ENCODE peak calls at places on chromosomes 7 and 10, in eight cellular contexts. X, M, R, Y, V, T, O and N are unnamed samples.

GRCh38 chr7:38374507-38374906 is 101.1 kb upstream of the TARP start:
- DNase-seq in X (no peak), M (peak), R (no peak), Y (peak), V (peak), T (no peak), O (no peak), N (no peak)

GRCh38 chr10:78568664-78569063 is 500.1 kb upstream of the ZMIZ1 start:
- DNase-seq in X (no peak), M (no peak), R (no peak), Y (no peak), V (no peak), T (no peak), O (no peak), N (no peak)

GRCh38 chr10:87734987-87735827 is 75.5 kb downstream of the PAPSS2 start:
- DNase-seq in X (no peak), M (peak), R (no peak), Y (peak), V (no peak), T (peak), O (no peak), N (no peak)

GRCh38 chr10:11712761-11713160 is 29.4 kb upstream of the ECHDC3 start:
- DNase-seq in X (no peak), M (no peak), R (no peak), Y (peak), V (no peak), T (no peak), O (no peak), N (no peak)

GRCh38 chr10:120229641-120230040 is 227.4 kb upstream of the PLPP4 start:
- DNase-seq in X (no peak), M (no peak), R (no peak), Y (no peak), V (no peak), T (no peak), O (no peak), N (no peak)

GRCh38 chr10:78383378-78383777 is 349.7 kb downstream of the RPS24 start:
- DNase-seq in X (no peak), M (no peak), R (no peak), Y (no peak), V (no peak), T (no peak), O (no peak), N (no peak)

GRCh38 chr7:5596046-5596895 is 172.6 kb upstream of the TNRC18 start:
- DNase-seq in X (no peak), M (no peak), R (peak), Y (peak), V (peak), T (peak), O (peak), N (peak)

GRCh38 chr7:45595809-45596664 is 21.9 kb downstream of the ADCY1 start:
- DNase-seq in X (no peak), M (no peak), R (no peak), Y (no peak), V (no peak), T (no peak), O (peak), N (no peak)

GRCh38 chr10:5930272-5930671 is 40.2 kb downstream of the FBH1 start:
- DNase-seq in X (peak), M (no peak), R (no peak), Y (no peak), V (no peak), T (no peak), O (no peak), N (no peak)

GRCh38 chr7:81467964-81468363 is 301.9 kb downstream of the HGF start:
- DNase-seq in X (no peak), M (no peak), R (no peak), Y (no peak), V (no peak), T (no peak), O (no peak), N (no peak)

GRCh38 chr7:2637066-2637471 is 5.3 kb downstream of the TTYH3 start:
- DNase-seq in X (no peak), M (no peak), R (no peak), Y (no peak), V (no peak), T (no peak), O (no peak), N (no peak)

GRCh38 chr7:116652793-116653192 is 19.2 kb upstream of the MET start:
- DNase-seq in X (no peak), M (no peak), R (no peak), Y (peak), V (no peak), T (no peak), O (no peak), N (no peak)

GRCh38 chr7:42986781-42987248 is 54.6 kb downstream of the MRPL32 start:
- DNase-seq in X (no peak), M (no peak), R (no peak), Y (no peak), V (no peak), T (no peak), O (no peak), N (no peak)

GRCh38 chr10:131187886-131188285 is 123.6 kb downstream of the TCERG1L start:
- DNase-seq in X (no peak), M (no peak), R (no peak), Y (no peak), V (no peak), T (no peak), O (no peak), N (no peak)
- H3K27ac ChIP-seq in X (no peak), M (no peak), R (no peak), Y (no peak), V (no peak), T (no peak), O (no peak), N (no peak)

GRCh38 chr7:152313217-152313616 is 122.6 kb downstream of the KMT2C start:
- DNase-seq in X (no peak), M (no peak), R (no peak), Y (no peak), V (no peak), T (no peak), O (no peak), N (no peak)

GRCh38 chr7:152312316-152312715 is 123.5 kb downstream of the KMT2C start:
- DNase-seq in X (no peak), M (no peak), R (no peak), Y (no peak), V (no peak), T (peak), O (no peak), N (no peak)

GRCh38 chr7:152315845-152316244 is 120.0 kb downstream of the KMT2C start:
- DNase-seq in X (no peak), M (no peak), R (no peak), Y (no peak), V (no peak), T (no peak), O (no peak), N (no peak)

DNA sequence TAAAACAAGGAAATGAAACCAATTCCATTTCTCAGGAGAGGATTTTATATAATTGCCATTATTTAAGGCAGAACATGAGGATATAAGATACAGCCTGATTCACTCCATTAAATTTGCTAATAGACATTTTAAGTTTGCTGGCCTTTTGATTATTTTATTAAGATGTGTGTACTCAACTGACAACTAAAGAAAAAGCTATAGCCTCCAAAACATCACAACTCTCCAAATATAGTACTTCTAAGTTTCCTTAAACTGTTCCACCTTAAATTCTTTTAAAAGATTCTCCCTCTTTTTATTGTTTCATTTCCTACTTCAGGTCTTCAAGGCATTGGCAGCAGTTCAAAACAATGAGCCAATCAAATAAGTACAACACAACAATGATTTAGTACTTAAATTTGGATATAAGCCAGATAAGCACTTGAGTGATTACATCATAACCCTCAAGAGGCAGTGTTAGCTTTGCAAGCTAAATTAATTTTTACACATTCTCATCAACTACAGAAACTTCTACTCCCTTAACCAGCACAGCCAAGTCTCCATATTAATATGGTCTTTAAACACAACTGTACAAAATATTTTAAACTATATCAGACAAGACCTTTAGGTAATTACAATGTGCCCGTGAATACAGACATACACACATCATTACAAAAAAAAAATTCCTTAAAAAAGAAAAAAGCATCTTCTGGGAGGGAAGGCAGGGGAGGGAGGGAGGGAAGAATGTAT is 121.8 kb downstream of the KMT2C start:
- DNase-seq in X (no peak), M (peak), R (no peak), Y (peak), V (no peak), T (peak), O (no peak), N (no peak)
- H3K27ac ChIP-seq in X (no peak), M (no peak), R (peak), Y (no peak), V (no peak), T (no peak), O (peak), N (peak)

DNA sequence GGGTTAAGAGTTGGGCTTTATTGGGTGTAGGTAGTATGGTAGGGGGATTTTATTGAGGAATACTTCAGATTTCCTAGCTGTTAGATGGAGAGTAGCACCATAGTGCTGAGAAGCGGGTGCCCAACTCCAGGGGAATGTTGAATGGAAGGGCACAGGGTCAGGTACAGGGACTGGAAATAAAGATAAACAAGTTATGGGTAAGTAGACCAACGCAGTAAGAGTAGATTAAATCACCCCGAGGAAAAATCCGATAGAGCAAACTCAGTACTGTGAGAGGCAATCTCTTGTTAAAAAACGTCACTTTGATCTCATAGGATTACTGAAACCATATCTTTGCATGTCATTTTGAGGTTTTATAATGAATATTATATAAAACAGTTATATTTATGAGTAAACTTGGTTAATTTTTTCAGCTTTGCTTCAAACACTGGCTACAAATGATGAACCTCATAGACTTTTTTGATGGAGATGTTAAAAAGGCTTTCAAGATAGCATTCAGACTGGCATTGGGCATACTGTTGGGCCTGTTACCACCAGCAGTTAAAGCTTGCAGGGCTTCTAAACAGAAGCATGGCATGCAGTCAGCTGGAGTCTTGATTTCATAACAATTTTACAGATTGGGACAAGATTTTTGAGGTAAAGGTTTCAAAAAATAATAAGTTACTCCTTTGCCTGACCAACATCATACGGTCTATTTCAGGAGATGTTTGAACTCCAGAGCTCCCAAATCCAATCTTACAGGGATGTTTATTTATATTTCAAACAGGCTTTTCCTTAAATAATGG is 7.1 kb downstream of the AHR start:
- DNase-seq in X (no peak), M (no peak), R (no peak), Y (peak), V (no peak), T (no peak), O (no peak), N (no peak)
- H3K27ac ChIP-seq in X (peak), M (peak), R (peak), Y (peak), V (no peak), T (no peak), O (no peak), N (peak)

DNA sequence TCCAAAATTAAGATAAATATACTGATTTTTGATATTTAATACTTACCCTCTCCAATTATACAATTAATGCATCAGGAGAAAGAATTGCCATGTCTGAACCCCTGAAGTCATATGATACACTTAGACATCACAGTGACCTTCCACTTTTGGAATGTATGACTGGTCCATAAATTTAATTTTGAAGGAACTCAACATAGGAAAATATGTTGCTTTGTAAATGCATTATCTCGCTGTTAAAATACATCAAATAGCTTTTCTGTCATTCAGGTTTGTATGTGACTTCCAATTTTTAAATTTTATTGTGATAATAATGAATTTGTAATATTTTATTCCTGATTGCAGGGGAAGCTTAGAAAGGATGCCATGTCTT is 631.9 kb upstream of the ANKRD30A start:
- DNase-seq in X (no peak), M (no peak), R (no peak), Y (peak), V (no peak), T (no peak), O (no peak), N (no peak)
- H3K27ac ChIP-seq in X (no peak), M (no peak), R (no peak), Y (peak), V (no peak), T (no peak), O (no peak), N (no peak)

GRCh38 chr10:114678301-114678700 is 20.2 kb upstream of the ABLIM1 start:
- DNase-seq in X (no peak), M (no peak), R (no peak), Y (no peak), V (no peak), T (no peak), O (no peak), N (no peak)
- H3K27ac ChIP-seq in X (no peak), M (no peak), R (no peak), Y (no peak), V (no peak), T (no peak), O (no peak), N (no peak)

DNA sequence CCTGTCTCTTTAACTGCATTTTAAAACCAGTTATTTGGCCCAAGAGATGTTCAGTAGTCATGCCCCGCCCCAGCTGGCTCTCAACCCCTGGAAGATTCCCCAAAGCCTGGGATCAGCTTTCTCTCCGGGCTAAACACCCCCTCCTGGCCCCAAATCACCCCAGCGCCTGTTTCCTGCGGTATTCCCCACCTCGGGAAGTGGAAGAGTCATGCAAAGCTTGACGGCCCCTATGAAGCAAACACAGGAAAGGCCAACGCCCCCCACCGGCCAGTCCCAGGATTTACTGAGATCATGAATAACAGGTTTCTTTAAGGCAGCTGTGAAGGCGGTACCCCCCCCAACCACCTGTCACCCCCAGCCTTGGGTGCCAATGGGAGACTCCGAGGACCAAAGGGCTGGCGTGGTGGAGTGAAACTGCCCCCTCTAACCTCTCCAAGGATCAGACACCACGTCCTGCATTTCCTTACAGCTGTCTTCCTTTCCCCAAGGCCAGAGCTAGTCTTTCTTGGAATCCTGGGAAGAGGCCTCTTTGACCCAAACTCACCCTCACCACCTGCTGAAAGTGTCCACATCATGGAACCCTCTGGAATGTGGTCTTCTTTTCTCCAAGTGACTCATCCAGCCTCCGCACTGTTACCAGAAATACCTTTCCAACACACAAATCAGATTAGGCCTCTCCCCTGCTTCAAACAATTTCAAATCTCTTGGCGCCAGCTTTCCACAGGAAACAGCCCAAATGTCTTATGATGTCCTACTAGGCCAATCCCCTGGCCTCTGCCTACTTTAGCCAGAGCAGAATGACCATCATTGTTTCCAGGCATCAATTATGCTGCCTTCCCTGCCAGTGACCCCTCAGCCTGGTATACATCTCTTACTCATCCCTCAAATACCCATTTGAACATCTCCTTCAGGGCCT is 301.5 kb downstream of the ZEB1 start:
- DNase-seq in X (no peak), M (no peak), R (peak), Y (peak), V (no peak), T (no peak), O (peak), N (peak)
- H3K27ac ChIP-seq in X (no peak), M (no peak), R (peak), Y (no peak), V (no peak), T (peak), O (no peak), N (peak)

GRCh38 chr7:84631913-84632312 is 437.3 kb upstream of the SEMA3A start:
- DNase-seq in X (no peak), M (no peak), R (no peak), Y (no peak), V (no peak), T (no peak), O (peak), N (no peak)

GRCh38 chr7:84640637-84641036 is 446.0 kb upstream of the SEMA3A start:
- DNase-seq in X (no peak), M (no peak), R (no peak), Y (no peak), V (no peak), T (no peak), O (no peak), N (no peak)

GRCh38 chr7:84638339-84638697 is 443.7 kb upstream of the SEMA3A start:
- DNase-seq in X (no peak), M (no peak), R (no peak), Y (peak), V (no peak), T (no peak), O (no peak), N (no peak)

GRCh38 chr7:84642611-84643010 is 448.0 kb upstream of the SEMA3A start:
- DNase-seq in X (no peak), M (no peak), R (no peak), Y (no peak), V (no peak), T (no peak), O (no peak), N (no peak)

GRCh38 chr7:84637568-84638338 is 443.2 kb upstream of the SEMA3A start:
- DNase-seq in X (no peak), M (no peak), R (peak), Y (peak), V (no peak), T (peak), O (peak), N (no peak)
- H3K27ac ChIP-seq in X (no peak), M (no peak), R (no peak), Y (peak), V (no peak), T (peak), O (peak), N (no peak)